ENCODE peak calls at places on chromosome 13, in six cellular contexts. V, S, N, O, L and W are unnamed samples.

GRCh38 chr13:83618966-83619365 is 263.3 kb downstream of the SLITRK1 start:
- DNase-seq in V (no peak), S (no peak), N (no peak), O (no peak), L (no peak), W (no peak)

GRCh38 chr13:40377783-40378182 is 288.7 kb downstream of the FOXO1 start:
- DNase-seq in V (no peak), S (no peak), N (no peak), O (no peak), L (peak), W (no peak)

GRCh38 chr13:34578471-34578870 is 363.6 kb upstream of the NBEA start:
- DNase-seq in V (no peak), S (no peak), N (no peak), O (no peak), L (no peak), W (no peak)

GRCh38 chr13:108496364-108497215 is 132.8 kb upstream of the MYO16 start:
- DNase-seq in V (peak), S (no peak), N (no peak), O (no peak), L (no peak), W (no peak)

GRCh38 chr13:48159436-48160225 is 64.7 kb upstream of the MED4 start:
- DNase-seq in V (no peak), S (no peak), N (no peak), O (no peak), L (no peak), W (no peak)

GRCh38 chr13:46355906-46356305 is 31.1 kb downstream of the RUBCNL start:
- DNase-seq in V (no peak), S (no peak), N (no peak), O (no peak), L (no peak), W (no peak)

GRCh38 chr13:49669735-49670309 is 21.5 kb downstream of the EBPL start:
- DNase-seq in V (peak), S (no peak), N (no peak), O (peak), L (no peak), W (peak)

GRCh38 chr13:30319703-30320102 is 12.4 kb upstream of the KATNAL1 start:
- DNase-seq in V (no peak), S (no peak), N (no peak), O (no peak), L (no peak), W (no peak)

GRCh38 chr13:26991508-26992181 is 180.0 kb downstream of the USP12 start:
- DNase-seq in V (no peak), S (no peak), N (no peak), O (no peak), L (no peak), W (no peak)

GRCh38 chr13:31352467-31352866 is 152.7 kb downstream of the B3GLCT start:
- DNase-seq in V (peak), S (no peak), N (no peak), O (no peak), L (no peak), W (no peak)

GRCh38 chr13:110280996-110281688 is 25.8 kb downstream of the COL4A1 start:
- DNase-seq in V (no peak), S (no peak), N (no peak), O (no peak), L (peak), W (no peak)

GRCh38 chr13:34246511-34246910 is 428.6 kb downstream of the RFC3 start:
- DNase-seq in V (no peak), S (no peak), N (no peak), O (no peak), L (no peak), W (no peak)

GRCh38 chr13:45490068-45490467 is 25.3 kb downstream of the COG3 start:
- DNase-seq in V (peak), S (no peak), N (no peak), O (no peak), L (no peak), W (no peak)

GRCh38 chr13:70173236-70173959 is 65.1 kb upstream of the KLHL1 start:
- DNase-seq in V (peak), S (no peak), N (no peak), O (no peak), L (no peak), W (no peak)

GRCh38 chr13:90968510-90968909 is 379.0 kb upstream of the MIR17HG start:
- DNase-seq in V (peak), S (no peak), N (no peak), O (no peak), L (no peak), W (no peak)

GRCh38 chr13:32135655-32136054 is 104.1 kb downstream of the FRY start:
- DNase-seq in V (no peak), S (no peak), N (no peak), O (no peak), L (no peak), W (no peak)

GRCh38 chr13:21971662-21972635 is 301.1 kb downstream of the FGF9 start:
- DNase-seq in V (no peak), S (no peak), N (no peak), O (no peak), L (no peak), W (no peak)

GRCh38 chr13:21006141-21007005 is 55.0 kb downstream of the LATS2 start:
- DNase-seq in V (no peak), S (no peak), N (no peak), O (no peak), L (peak), W (no peak)

GRCh38 chr13:110683203-110683883 is 22.6 kb downstream of the CARS2 start:
- DNase-seq in V (peak), S (no peak), N (no peak), O (no peak), L (peak), W (no peak)

GRCh38 chr13:79997244-79997643 is 343.7 kb downstream of the SPRY2 start:
- DNase-seq in V (no peak), S (no peak), N (no peak), O (no peak), L (no peak), W (no peak)

GRCh38 chr13:73751290-73751689 is 382.9 kb downstream of the KLF12 start:
- DNase-seq in V (no peak), S (no peak), N (no peak), O (no peak), L (no peak), W (no peak)

GRCh38 chr13:72384879-72385278 is 342.6 kb downstream of the MZT1 start:
- DNase-seq in V (no peak), S (no peak), N (no peak), O (no peak), L (no peak), W (no peak)

GRCh38 chr13:79679334-79679733 is 198.4 kb downstream of the NDFIP2 start:
- DNase-seq in V (peak), S (peak), N (no peak), O (peak), L (peak), W (peak)

GRCh38 chr13:109724603-109725002 is 61.8 kb downstream of the IRS2 start:
- DNase-seq in V (no peak), S (no peak), N (no peak), O (no peak), L (no peak), W (no peak)

GRCh38 chr13:26952551-26953138 is 192.1 kb upstream of the GPR12 start:
- DNase-seq in V (no peak), S (no peak), N (no peak), O (no peak), L (no peak), W (no peak)

DNA sequence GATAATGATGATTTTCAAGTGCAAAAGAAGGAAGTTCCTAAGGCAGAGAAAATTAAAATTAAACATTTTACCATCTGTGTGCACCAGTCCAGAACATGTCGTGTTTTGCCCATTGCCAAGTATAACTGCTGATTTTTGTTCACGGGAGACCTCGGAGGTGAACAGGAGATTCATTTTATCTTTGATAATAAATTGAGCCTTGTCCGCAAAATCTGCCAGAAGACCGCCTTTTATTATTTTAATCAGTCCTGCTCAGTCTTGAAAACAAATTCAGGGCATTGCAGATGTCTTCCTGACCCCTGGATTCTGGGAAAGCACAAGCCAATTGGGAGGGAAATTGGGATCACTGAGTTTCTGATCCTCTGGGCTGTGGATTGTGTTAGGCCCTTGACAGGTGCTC is 165.9 kb downstream of the STK24 start:
- DNase-seq in V (no peak), S (no peak), N (no peak), O (no peak), L (peak), W (no peak)
- H3K4me3 ChIP-seq in V (no peak), S (no peak), N (no peak), O (no peak), L (no peak), W (no peak)

DNA sequence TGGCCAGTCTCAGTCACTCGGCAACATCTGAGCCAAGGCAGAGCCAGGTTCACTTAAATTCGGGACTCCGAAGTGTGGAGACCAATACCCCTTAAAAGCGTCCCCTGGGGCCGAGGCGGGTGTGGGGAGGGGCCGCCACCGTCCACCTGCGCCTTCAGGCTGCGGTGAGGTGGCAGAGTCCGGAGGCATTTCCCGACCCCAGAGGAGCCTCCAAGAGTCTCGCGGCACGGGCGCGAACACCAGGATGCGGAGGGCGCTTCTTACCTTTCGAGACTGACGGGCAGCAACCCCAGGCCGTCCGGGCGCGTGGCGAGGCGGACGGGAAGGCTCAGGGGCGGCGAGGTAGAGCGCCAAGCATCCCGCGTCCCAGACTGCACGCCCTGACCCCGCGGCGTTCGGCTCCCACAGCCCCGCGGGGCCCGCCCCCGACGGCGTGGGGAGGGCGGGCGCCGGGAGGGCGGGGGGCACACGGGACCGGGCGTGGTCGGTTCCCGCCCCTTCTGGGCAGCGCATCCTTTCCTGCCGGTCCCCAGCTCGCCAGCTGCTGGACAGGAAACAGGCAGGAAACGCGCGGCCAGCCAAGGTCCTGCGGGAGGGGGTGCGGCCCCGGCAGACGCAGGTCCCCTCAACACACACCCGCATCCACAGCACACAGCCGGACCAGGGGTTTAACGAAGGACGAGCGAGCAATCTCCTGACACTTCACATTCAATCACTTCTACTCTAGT is at the start of gene THSD1:
- DNase-seq in V (peak), S (peak), N (no peak), O (peak), L (peak), W (peak)
- H3K4me3 ChIP-seq in V (peak), S (peak), N (peak), O (no peak), L (peak), W (peak)

GRCh38 chr13:41458939-41459753 is 1.8 kb downstream of the RGCC start:
- DNase-seq in V (peak), S (no peak), N (peak), O (peak), L (no peak), W (no peak)
- H3K4me3 ChIP-seq in V (peak), S (peak), N (peak), O (no peak), L (peak), W (peak)

DNA sequence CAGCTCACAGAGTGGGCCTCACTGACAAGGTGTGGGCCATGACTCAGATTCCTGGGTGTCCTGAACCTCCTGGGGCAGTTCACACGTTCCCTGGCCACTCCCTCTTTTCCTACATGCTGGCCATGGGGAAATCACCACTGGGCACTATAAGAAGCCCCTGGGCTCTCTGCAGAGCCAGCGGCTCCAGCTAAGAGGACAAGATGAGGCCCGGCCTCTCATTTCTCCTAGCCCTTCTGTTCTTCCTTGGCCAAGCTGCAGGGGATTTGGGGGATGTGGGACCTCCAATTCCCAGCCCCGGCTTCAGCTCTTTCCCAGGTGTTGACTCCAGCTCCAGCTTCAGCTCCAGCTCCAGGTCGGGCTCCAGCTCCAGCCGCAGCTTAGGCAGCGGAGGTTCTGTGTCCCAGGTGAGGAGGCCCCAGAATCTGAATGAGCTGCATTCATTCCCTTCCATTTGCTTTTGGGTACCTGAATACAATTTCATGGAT is at the start of gene OLFM4:
- DNase-seq in V (peak), S (no peak), N (no peak), O (no peak), L (no peak), W (no peak)
- H3K4me3 ChIP-seq in V (no peak), S (no peak), N (no peak), O (no peak), L (no peak), W (no peak)